ENCODE peak calls at places on chromosomes 6 and 20, in ten cellular contexts. Y, B, S, M, I, W, A, K, L and U are unnamed samples.
A peak's percentile ranks its signal among the peaks of the same experiment; 100 is the strongest.

GRCh38 chr6:95574811-95575210 is 2.5 kb upstream of the MANEA start:
- DNase-seq in M (peak; percentile 57), Y (no peak), L (no peak), W (no peak), B (no peak), A (no peak), K (no peak), S (no peak), I (no peak), U (peak; percentile 69)

GRCh38 chr20:39874049-39874893 is 814.8 kb downstream of the MAFB start:
- DNase-seq in Y (peak; percentile 79), W (peak; percentile 53), L (peak; percentile 63), A (peak; percentile 52), M (no peak), K (peak; percentile 53), I (no peak), S (no peak), B (peak; percentile 48), U (peak; percentile 95)

GRCh38 chr20:445514-446336 is 16.6 kb downstream of the TBC1D20 start:
- DNase-seq in S (no peak), K (no peak), I (no peak), M (no peak), L (no peak), A (no peak), Y (no peak), B (no peak), W (no peak), U (no peak)

GRCh38 chr6:140156131-140156530 is 781.7 kb upstream of the CITED2 start:
- DNase-seq in I (no peak), A (no peak), K (no peak), L (no peak), B (no peak), W (no peak), S (no peak), Y (no peak), M (peak; percentile 0), U (peak; percentile 11)

GRCh38 chr6:87277123-87277522 is 45.3 kb upstream of the SMIM8 start:
- DNase-seq in L (no peak), W (no peak), S (no peak), I (no peak), A (no peak), M (no peak), B (no peak), Y (no peak), K (no peak), U (peak; percentile 55)

GRCh38 chr20:10119336-10119735 is 84.5 kb downstream of the ANKEF1 start:
- DNase-seq in S (no peak), K (no peak), Y (no peak), W (no peak), M (no peak), I (no peak), B (no peak), A (no peak), L (no peak), U (no peak)

GRCh38 chr6:31821301-31822037 is 6.1 kb upstream of the HSPA1B start:
- DNase-seq in M (peak; percentile 55), L (peak; percentile 82), A (peak; percentile 65), K (peak; percentile 72), S (no peak), B (peak; percentile 57), I (peak; percentile 78), Y (peak; percentile 68), W (peak; percentile 87), U (peak; percentile 46)

GRCh38 chr6:25641377-25641776 is 10.6 kb upstream of the SCGN start:
- DNase-seq in W (no peak), Y (no peak), B (no peak), A (no peak), M (no peak), K (no peak), S (no peak), I (no peak), L (no peak), U (no peak)

GRCh38 chr20:50980071-50980681 is 21.6 kb downstream of the MOCS3 start:
- DNase-seq in L (no peak), Y (no peak), B (no peak), K (no peak), I (peak; percentile 38), A (no peak), W (peak; percentile 68), S (peak; percentile 100), M (peak; percentile 93), U (peak; percentile 99)

GRCh38 chr6:76702187-76702586 is 629.7 kb upstream of the IMPG1 start:
- DNase-seq in W (no peak), B (no peak), M (no peak), K (no peak), S (no peak), A (no peak), L (no peak), I (no peak), Y (no peak), U (no peak)

GRCh38 chr6:143620461-143620860 is 57.3 kb upstream of the PHACTR2 start:
- DNase-seq in K (no peak), M (no peak), S (no peak), B (no peak), Y (no peak), A (no peak), L (no peak), I (no peak), W (no peak), U (peak; percentile 55)

GRCh38 chr20:51043811-51044210 is 20.9 kb upstream of the KCNG1 start:
- DNase-seq in M (no peak), W (no peak), B (no peak), S (peak; percentile 91), I (no peak), Y (no peak), K (no peak), L (no peak), A (no peak), U (peak; percentile 46)

GRCh38 chr20:64112691-64113443 is 5.5 kb upstream of the NPBWR2 start:
- DNase-seq in W (no peak), L (peak; percentile 28), B (peak; percentile 30), M (peak; percentile 35), K (no peak), S (no peak), I (peak; percentile 10), Y (no peak), A (no peak), U (no peak)

GRCh38 chr6:4965506-4966389 is 38.1 kb downstream of the RPP40 start:
- DNase-seq in M (no peak), L (no peak), B (peak; percentile 34), Y (no peak), I (no peak), W (no peak), K (no peak), A (no peak), S (no peak), U (no peak)

GRCh38 chr6:156961282-156961892 is 184.2 kb downstream of the ARID1B start:
- DNase-seq in Y (no peak), M (no peak), S (no peak), B (no peak), A (no peak), I (no peak), W (no peak), L (no peak), K (no peak), U (no peak)

GRCh38 chr20:10731190-10731955 is 57.6 kb upstream of the JAG1 start:
- DNase-seq in K (no peak), M (no peak), I (no peak), Y (no peak), L (no peak), S (peak; percentile 23), A (no peak), W (no peak), B (no peak), U (no peak)